ENCODE peak calls at places on chromosome 13, in five cellular contexts. H is K562, J is upper lobe of left lung, D is HepG2, O is GM12878. X is an unnamed sample.

GRCh38 chr13:113935523-113935922 is 38.4 kb downstream of the C13orf46 start:
- ATAC-seq in H (no peak), J (no peak), D (no peak), O (no peak), X (no peak)

GRCh38 chr13:31625115-31625514 is 114.2 kb upstream of the RXFP2 start:
- ATAC-seq in H (no peak), J (no peak), D (no peak), O (no peak), X (no peak)

GRCh38 chr13:21347753-21348318 is 111.3 kb downstream of the ZDHHC20 start:
- ATAC-seq in H (peak; percentile 65), J (no peak), D (peak; percentile 58), O (no peak), X (no peak)

GRCh38 chr13:100244431-100244830 is 155.5 kb downstream of the PCCA start:
- ATAC-seq in H (no peak), J (no peak), D (no peak), O (no peak), X (no peak)

GRCh38 chr13:38814331-38814730 is 127.5 kb downstream of the FREM2 start:
- ATAC-seq in H (no peak), J (no peak), D (no peak), O (no peak), X (no peak)

GRCh38 chr13:100815476-100816046 is 141.0 kb upstream of the TMTC4 start:
- ATAC-seq in H (no peak), J (no peak), D (no peak), O (no peak), X (no peak)

GRCh38 chr13:97273341-97273831 is 51.3 kb downstream of the MBNL2 start:
- ATAC-seq in H (no peak), J (no peak), D (no peak), O (no peak), X (no peak)

GRCh38 chr13:43127103-43127817 is 103.9 kb downstream of the DNAJC15 start:
- ATAC-seq in H (no peak), J (no peak), D (no peak), O (peak; percentile 16), X (no peak)

GRCh38 chr13:99655351-99656091 is 154.2 kb downstream of the TM9SF2 start:
- ATAC-seq in H (no peak), J (no peak), D (peak; percentile 87), O (peak; percentile 11), X (no peak)

GRCh38 chr13:78608705-78609463 is 5.5 kb upstream of the POU4F1 start:
- ATAC-seq in H (no peak), J (peak; percentile 39), D (peak; percentile 42), O (no peak), X (no peak)

GRCh38 chr13:80235559-80236296 is 105.2 kb downstream of the SPRY2 start:
- ATAC-seq in H (no peak), J (peak; percentile 47), D (no peak), O (peak; percentile 69), X (no peak)

DNA sequence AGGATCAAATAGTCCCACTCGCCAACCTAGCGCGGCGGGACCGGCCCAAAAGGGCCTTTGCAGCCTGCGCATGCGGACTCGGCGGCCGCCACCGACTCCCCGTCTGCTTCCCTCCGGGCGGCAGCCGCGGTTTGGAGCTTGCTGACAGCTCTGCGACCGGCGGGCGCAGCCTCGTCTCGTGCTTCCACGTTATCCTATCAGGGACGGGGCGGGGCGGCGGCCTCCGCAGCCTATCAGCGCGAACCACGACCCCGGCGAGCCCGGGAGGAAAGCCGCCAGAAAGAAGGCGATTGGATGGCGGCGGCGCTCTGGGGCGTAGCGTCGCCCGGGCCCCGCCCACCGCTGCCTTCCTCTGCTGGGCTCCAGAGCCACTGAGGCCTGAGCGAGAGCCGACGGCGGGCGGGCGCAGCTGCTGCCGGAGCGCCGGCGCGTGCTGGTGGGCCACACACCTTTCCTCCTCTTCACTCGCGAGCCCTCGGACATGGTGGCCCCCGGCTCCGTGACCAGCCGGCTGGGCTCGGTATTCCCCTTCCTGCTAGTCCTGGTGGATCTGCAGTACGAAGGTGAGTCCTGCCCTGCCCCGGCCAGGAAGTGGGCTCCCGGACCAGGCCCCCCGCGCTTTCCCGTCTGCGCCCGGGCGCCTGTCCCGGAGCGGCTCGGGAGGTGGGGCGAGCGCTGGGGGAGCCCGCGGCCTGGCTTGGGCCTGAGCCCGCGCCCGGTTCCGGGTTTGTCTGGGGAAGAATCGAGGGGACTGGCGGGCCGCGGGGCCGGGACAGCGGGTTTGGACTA is at the start of gene DNAJC3:
- ATAC-seq in H (peak; percentile 95), J (peak; percentile 99), D (peak; percentile 97), O (peak; percentile 95), X (peak; percentile 98)
- TF ChIP-seq EP300 in H (no peak), J (no peak), D (peak; percentile 11), O (no peak), X (no peak)

DNA sequence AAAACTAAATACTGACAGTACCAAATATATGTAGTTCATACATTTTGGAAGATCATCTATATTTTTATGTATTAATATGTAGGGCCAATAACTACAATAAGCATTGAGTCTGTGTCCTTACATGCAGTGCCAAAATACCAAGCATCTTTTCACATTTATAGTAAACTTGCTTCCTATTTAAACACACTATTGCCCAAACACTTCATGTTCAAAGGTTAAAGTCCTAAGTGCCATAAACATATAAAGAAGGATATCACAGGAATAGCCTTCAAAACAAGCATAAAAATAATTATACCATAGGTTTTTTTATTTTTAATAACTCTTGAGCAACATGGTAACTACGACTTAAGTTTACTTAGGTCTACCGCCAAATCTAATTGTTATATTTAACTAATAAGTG is 27.1 kb downstream of the EXOSC8 start:
- ATAC-seq in H (no peak), J (no peak), D (no peak), O (no peak), X (no peak)
- H3K36me3 ChIP-seq in H (peaks cover 62% of the 10 kb centered on the region), J (peaks cover 47% of the 10 kb centered on the region), D (peaks cover 57% of the 10 kb centered on the region), O (peaks cover 9% of the 10 kb centered on the region), X (peaks cover 99% of the 10 kb centered on the region)

GRCh38 chr13:45464687-45465453 is at the start of gene COG3:
- ATAC-seq in H (peak; percentile 98), J (peak; percentile 99), D (peak; percentile 95), O (peak; percentile 97), X (peak; percentile 100)
- TF ChIP-seq EP300 in H (peak; percentile 62), J (no peak), D (no peak), O (no peak), X (no peak)

DNA sequence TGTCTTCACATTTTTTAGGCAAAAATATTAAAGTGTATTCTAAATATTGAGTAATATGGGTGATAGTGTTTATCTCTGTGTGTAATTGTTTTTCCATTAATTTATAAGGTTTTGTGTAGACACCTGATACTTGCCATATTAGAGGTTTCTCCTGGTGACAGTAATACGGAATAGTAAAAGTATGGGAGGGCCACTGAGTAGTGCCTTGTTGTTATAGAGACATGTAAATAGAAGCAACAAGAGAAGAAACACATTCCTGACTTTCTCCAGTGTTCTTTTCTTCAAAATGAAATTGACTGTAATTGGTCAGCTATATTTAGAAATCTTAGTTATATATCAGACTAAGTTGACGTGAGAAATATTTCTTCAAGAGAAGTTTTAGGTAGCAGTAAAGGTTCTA is 18.5 kb downstream of the RNASEH2B start:
- ATAC-seq in H (no peak), J (peak; percentile 44), D (no peak), O (no peak), X (no peak)
- H3K36me3 ChIP-seq in H (peaks cover 15% of the 10 kb centered on the region), J (no peaks in the 10 kb centered on the region), D (peaks cover 13% of the 10 kb centered on the region), O (peaks cover 5% of the 10 kb centered on the region), X (no peaks in the 10 kb centered on the region)

DNA sequence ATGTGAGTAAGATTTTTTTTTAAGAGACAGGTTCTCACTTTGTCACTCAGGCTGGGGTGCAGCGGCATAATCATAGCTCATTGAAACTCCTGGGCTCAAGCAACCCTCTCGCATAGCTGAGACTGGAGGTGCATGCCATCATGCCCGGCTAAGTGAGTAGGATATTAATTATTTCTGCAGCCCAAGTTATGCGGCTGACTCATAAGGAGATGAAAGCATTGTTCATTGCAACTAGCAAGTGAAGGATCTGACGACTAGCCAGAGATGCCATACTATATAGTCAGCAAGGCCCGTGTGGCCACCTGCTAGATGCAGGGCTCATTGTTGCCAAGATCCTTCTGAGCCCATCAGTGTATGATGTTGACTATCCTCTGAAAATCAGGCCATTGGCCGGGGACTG is 45.2 kb downstream of the ABCC4 start:
- ATAC-seq in H (no peak), J (no peak), D (no peak), O (no peak), X (no peak)
- TF ChIP-seq EP300 in H (no peak), J (no peak), D (no peak), O (no peak), X (no peak)

DNA sequence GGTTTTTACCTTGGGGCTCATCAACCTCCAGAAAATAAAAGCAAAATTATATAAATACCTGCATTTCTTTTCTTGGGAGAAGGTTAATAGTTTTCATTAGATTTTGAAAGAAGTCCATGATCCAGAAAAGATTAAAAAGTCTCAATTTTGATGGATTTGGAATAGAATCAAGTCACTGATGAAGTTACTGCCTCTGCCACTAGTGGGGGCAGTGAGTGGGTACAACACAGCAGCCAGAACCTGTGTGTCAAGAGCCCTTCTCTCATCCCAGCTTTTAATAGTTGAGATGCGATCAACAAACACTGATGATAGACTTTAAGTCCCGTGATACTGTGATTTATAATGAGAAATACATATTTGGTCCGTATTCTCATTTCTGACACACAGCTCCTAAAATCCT is 686.7 kb downstream of the DIAPH3 start:
- ATAC-seq in H (peak; percentile 64), J (no peak), D (peak; percentile 77), O (peak; percentile 54), X (no peak)
- H3K36me3 ChIP-seq in H (no peaks in the 10 kb centered on the region), J (no peaks in the 10 kb centered on the region), D (no peaks in the 10 kb centered on the region), O (no peaks in the 10 kb centered on the region), X (no peaks in the 10 kb centered on the region)

GRCh38 chr13:61142506-61142905 is 273.1 kb downstream of the PCDH20 start:
- ATAC-seq in H (no peak), J (no peak), D (no peak), O (no peak), X (peak; percentile 85)
- TF ChIP-seq EP300 in H (no peak), J (no peak), D (no peak), O (no peak), X (no peak)

DNA sequence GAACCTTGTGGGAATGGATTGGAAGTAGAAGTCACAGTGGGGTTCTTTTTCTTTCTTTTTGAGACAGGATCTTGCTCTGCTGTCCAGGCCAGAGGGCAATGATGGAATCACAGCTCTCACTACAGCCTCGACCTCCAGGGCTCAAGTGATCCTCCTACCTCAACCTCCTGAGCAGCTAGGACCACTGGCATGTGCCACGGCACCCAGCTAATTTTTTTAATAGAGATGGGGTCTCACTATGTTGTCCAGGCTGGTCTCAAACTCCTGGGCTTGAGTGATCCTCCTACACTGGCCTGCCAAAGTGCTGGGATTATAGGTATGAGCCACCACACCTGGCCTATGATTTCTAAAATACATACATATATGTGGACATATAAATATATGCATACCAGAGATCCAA is 111.4 kb downstream of the MYCBP2 start:
- ATAC-seq in H (no peak), J (no peak), D (no peak), O (no peak), X (no peak)
- H3K36me3 ChIP-seq in H (peaks cover 29% of the 10 kb centered on the region), J (peaks cover 6% of the 10 kb centered on the region), D (peaks cover 14% of the 10 kb centered on the region), O (peaks cover 29% of the 10 kb centered on the region), X (peaks cover 6% of the 10 kb centered on the region)